ENCODE peak calls at places on chromosomes 4 and X, in five cellular contexts. H, G, U, W and O are unnamed samples.

GRCh38 chr4:11701978-11702377 is 273.3 kb upstream of the HS3ST1 start:
- DNase-seq in W (no peak), U (peak), H (no peak), G (no peak), O (no peak)

GRCh38 chrX:111568356-111568755 is 56.9 kb downstream of the SERTM2 start:
- DNase-seq in G (no peak), U (peak), H (no peak), W (no peak), O (no peak)

GRCh38 chrX:108304210-108304609 is 134.0 kb downstream of the COL4A6 start:
- DNase-seq in W (no peak), U (no peak), H (no peak), G (peak), O (no peak)

GRCh38 chr4:107806196-107806595 is 18.5 kb upstream of the SGMS2 start:
- DNase-seq in H (no peak), U (no peak), G (no peak), W (no peak), O (no peak)

GRCh38 chr4:94332983-94333590 is 9.5 kb downstream of the HPGDS start:
- DNase-seq in H (no peak), U (no peak), G (no peak), W (no peak), O (no peak)

GRCh38 chr4:6279582-6280289 is 10.1 kb downstream of the WFS1 start:
- DNase-seq in W (no peak), U (no peak), G (no peak), H (no peak), O (no peak)

GRCh38 chr4:108512615-108513505 is 107.5 kb upstream of the RPL34 start:
- DNase-seq in U (peak), W (peak), G (no peak), H (no peak), O (peak)

GRCh38 chrX:78102100-78102499 is 1.9 kb upstream of the PGK1 start:
- DNase-seq in U (no peak), H (no peak), G (no peak), W (no peak), O (no peak)

GRCh38 chr4:88523325-88524129 is at the start of gene PYURF:
- DNase-seq in H (peak), W (peak), U (peak), G (peak), O (peak)

GRCh38 chr4:8504279-8505007 is 63.9 kb downstream of the TRMT44 start:
- DNase-seq in H (peak), W (peak), U (no peak), G (no peak), O (no peak)

GRCh38 chr4:40630335-40631021 is 814 bp upstream of the RBM47 start:
- DNase-seq in U (peak), H (no peak), G (peak), W (peak), O (peak)

GRCh38 chr4:85127653-85128052 is 161.2 kb upstream of the WDFY3 start:
- DNase-seq in W (no peak), U (peak), H (no peak), G (peak), O (no peak)

GRCh38 chr4:10605746-10606482 is 78.7 kb downstream of the CLNK start:
- DNase-seq in H (no peak), U (no peak), W (no peak), G (no peak), O (no peak)

GRCh38 chr4:112604590-112604989 is 32.1 kb downstream of the ZGRF1 start:
- DNase-seq in U (peak), H (no peak), W (no peak), G (peak), O (no peak)

GRCh38 chrX:11464836-11465458 is 171.7 kb downstream of the AMELX start:
- DNase-seq in U (no peak), G (no peak), H (no peak), W (no peak), O (no peak)

GRCh38 chr4:181301735-181302380 is 941.3 kb upstream of the TENM3 start:
- DNase-seq in U (peak), W (peak), G (peak), H (no peak), O (peak)

GRCh38 chr4:147425019-147425418 is 55.9 kb upstream of the EDNRA start:
- DNase-seq in W (no peak), U (no peak), H (no peak), G (no peak), O (no peak)

GRCh38 chrX:39899876-39900787 is 197.6 kb downstream of the BCOR start:
- DNase-seq in U (no peak), G (no peak), H (no peak), W (peak), O (no peak)

GRCh38 chr4:169249214-169249973 is 21.4 kb downstream of the SH3RF1 start:
- DNase-seq in W (no peak), G (no peak), U (no peak), H (no peak), O (no peak)

GRCh38 chr4:128550060-128550459 is 259.4 kb upstream of the JADE1 start:
- DNase-seq in G (no peak), U (no peak), H (no peak), W (no peak), O (no peak)

GRCh38 chr4:74990276-74990675 is 57.4 kb downstream of the PARM1 start:
- DNase-seq in U (no peak), G (no peak), H (no peak), W (no peak), O (no peak)

GRCh38 chr4:128380306-128380705 is 92.7 kb upstream of the PGRMC2 start:
- DNase-seq in U (no peak), G (no peak), W (no peak), H (no peak), O (no peak)

GRCh38 chr4:185182196-185182595 is 21.6 kb downstream of the CFAP97 start:
- DNase-seq in U (no peak), W (no peak), H (no peak), G (no peak), O (no peak)

GRCh38 chrX:5959286-5959685 is 269.4 kb downstream of the NLGN4X start:
- DNase-seq in H (no peak), U (no peak), G (no peak), W (no peak), O (no peak)

GRCh38 chrX:154805696-154806091 is 409 bp upstream of the MPP1 start:
- DNase-seq in G (no peak), U (no peak), W (no peak), H (no peak), O (no peak)

GRCh38 chr4:169254546-169254983 is 16.2 kb downstream of the SH3RF1 start:
- DNase-seq in G (no peak), U (no peak), H (no peak), W (no peak), O (no peak)

GRCh38 chr4:121011138-121011537 is 61.2 kb downstream of the NDNF start:
- DNase-seq in G (no peak), W (no peak), U (no peak), H (no peak), O (no peak)

GRCh38 chrX:109472939-109473713 is 8.8 kb downstream of the GUCY2F start:
- DNase-seq in U (peak), H (no peak), W (no peak), G (peak), O (no peak)

GRCh38 chr4:151744614-151745013 is 16.2 kb downstream of the GATB start:
- DNase-seq in W (no peak), H (no peak), G (peak), U (no peak), O (no peak)

GRCh38 chrX:37993857-37994619 is 12.3 kb upstream of the SYTL5 start:
- DNase-seq in H (no peak), W (peak), U (peak), G (peak), O (no peak)

GRCh38 chr4:21517460-21517859 is 431.1 kb downstream of the KCNIP4 start:
- DNase-seq in W (no peak), H (no peak), U (no peak), G (no peak), O (no peak)

GRCh38 chr4:142402925-142403324 is 443.2 kb downstream of the INPP4B start:
- DNase-seq in W (no peak), H (no peak), U (no peak), G (no peak), O (no peak)

GRCh38 chrX:11287505-11287904 is 5.7 kb upstream of the AMELX start:
- DNase-seq in G (no peak), W (no peak), U (no peak), H (no peak), O (no peak)

DNA sequence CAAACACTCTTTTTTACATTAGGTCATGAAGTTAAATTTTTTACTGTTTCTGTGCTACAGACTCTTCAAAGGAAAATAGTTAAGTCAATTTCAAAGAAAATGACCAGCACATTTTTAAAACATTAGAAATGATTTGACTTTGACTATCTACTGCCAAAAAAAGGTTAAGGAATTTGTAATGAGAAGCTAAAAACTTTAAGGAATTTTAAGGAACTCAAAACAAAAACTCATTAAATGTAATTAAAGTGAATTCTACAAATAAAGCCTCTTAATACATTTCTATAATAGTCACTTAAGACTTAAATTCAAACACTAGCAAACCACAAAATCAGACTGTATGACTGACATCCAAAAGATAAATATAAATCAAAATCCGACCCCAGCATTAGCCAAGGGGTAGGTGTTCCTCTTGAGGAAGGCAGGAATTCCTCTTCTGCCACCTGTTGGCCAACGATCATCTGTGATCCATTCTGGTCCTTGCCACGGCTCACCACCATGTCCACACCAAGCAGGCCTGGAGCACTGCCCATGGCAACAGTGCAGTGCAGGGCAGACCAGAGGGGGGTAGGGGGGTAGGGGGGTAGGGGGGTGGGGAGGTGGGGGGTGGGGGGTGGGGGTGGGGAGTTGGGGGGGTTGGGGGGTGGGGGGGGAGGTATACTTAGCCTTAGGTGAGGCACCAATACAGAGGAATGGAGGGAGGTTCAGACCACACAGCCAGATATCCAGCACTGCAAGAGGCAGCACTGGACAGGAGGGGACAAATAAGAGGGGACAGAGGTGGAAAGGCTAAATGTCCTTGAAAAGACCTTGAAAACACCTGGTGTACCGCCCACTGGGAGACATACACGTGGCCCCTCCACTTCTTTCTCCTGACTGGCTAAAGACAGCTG is 287.4 kb downstream of the CHIC1 start:
- DNase-seq in G (peak), W (no peak), U (peak), H (peak), O (no peak)
- TF ChIP-seq CTCF in G (no peak), W (no peak), U (no peak), H (no peak), O (no peak)

GRCh38 chr4:97984545-97985131 is 158.6 kb downstream of the STPG2 start:
- DNase-seq in H (no peak), G (no peak), W (no peak), U (peak), O (no peak)
- TF ChIP-seq CTCF in H (no peak), G (no peak), W (no peak), U (peak), O (no peak)

GRCh38 chr4:77415689-77416088 is 189.9 kb upstream of the CXCL13 start:
- DNase-seq in U (no peak), W (no peak), G (no peak), H (no peak), O (no peak)

GRCh38 chr4:77418333-77418732 is 187.3 kb upstream of the CXCL13 start:
- DNase-seq in G (no peak), W (no peak), H (no peak), U (no peak), O (no peak)
- TF ChIP-seq CTCF in G (no peak), W (no peak), H (no peak), U (no peak), O (no peak)

GRCh38 chrX:8784162-8784561 is 17.0 kb downstream of the FAM9A start:
- DNase-seq in G (no peak), H (no peak), W (no peak), U (no peak), O (no peak)
- TF ChIP-seq CTCF in G (no peak), H (no peak), W (no peak), U (no peak), O (no peak)

GRCh38 chrX:9862525-9862924 is 76.3 kb downstream of the SHROOM2 start:
- DNase-seq in G (no peak), H (no peak), W (no peak), U (peak), O (no peak)
- TF ChIP-seq CTCF in G (no peak), H (no peak), W (no peak), U (no peak), O (no peak)

GRCh38 chrX:17839269-17839668 is 21.8 kb downstream of the RAI2 start:
- DNase-seq in W (no peak), H (no peak), U (peak), G (no peak), O (no peak)
- TF ChIP-seq CTCF in W (no peak), H (no peak), U (no peak), G (no peak), O (no peak)

GRCh38 chrX:104270916-104271512 is 16.3 kb upstream of the ESX1 start:
- DNase-seq in H (peak), W (no peak), U (peak), G (no peak), O (peak)
- TF ChIP-seq CTCF in H (peak), W (peak), U (no peak), G (peak), O (peak)